ENCODE peak calls at places on chromosomes 6 and 20, in nine cellular contexts. V is iPS-NIHi11; M is NCI-H1092 treated with DMSO at 0.1 percent for 48 hours; C is AG09309; G is H9; E is stimulated activated CD4-positive, alpha-beta T cell treated with anti-CD3 and anti-CD28 coated beads, Interleukin-1b, Interleukin-23, amount 100 ng/mL, for 1 hour; F is glutamatergic neuron; X is AG08396; Q is AG04450. Z is an unnamed sample.

GRCh38 chr6:129184324-129184723 is 301.4 kb downstream of the LAMA2 start:
- DNase-seq in X (no peak), F (no peak), C (no peak), V (no peak), M (no peak), E (no peak), G (no peak), Q (no peak), Z (no peak)

GRCh38 chr20:44041001-44041400 is 126.3 kb downstream of the TOX2 start:
- DNase-seq in Q (no peak), M (no peak), V (no peak), F (no peak), G (no peak), E (no peak), C (no peak), X (no peak), Z (no peak)

GRCh38 chr20:32470940-32471339 is 112.8 kb downstream of the ASXL1 start:
- DNase-seq in X (no peak), V (no peak), Q (no peak), C (no peak), F (no peak), E (no peak), G (no peak), M (no peak), Z (no peak)

GRCh38 chr20:4633780-4634179 is 87.9 kb upstream of the PRND start:
- DNase-seq in G (no peak), M (no peak), V (no peak), C (peak), E (no peak), Q (peak), X (peak), F (no peak), Z (no peak)

GRCh38 chr20:42272516-42272915 is 654.3 kb upstream of the CHD6 start:
- DNase-seq in X (no peak), G (no peak), V (no peak), E (no peak), M (no peak), Q (no peak), C (no peak), F (no peak), Z (no peak)

GRCh38 chr20:47926731-47927130 is 141.4 kb upstream of the SULF2 start:
- DNase-seq in V (no peak), X (no peak), M (no peak), F (no peak), Q (no peak), G (no peak), E (no peak), C (no peak), Z (no peak)

GRCh38 chr6:37029249-37029959 is 23.9 kb downstream of the FGD2 start:
- DNase-seq in V (peak), E (no peak), C (peak), Q (peak), M (no peak), G (peak), F (peak), X (peak), Z (peak)

GRCh38 chr6:155212616-155213380 is 51.0 kb upstream of the CLDN20 start:
- DNase-seq in F (no peak), M (no peak), E (no peak), C (no peak), Q (no peak), V (no peak), X (no peak), G (no peak), Z (no peak)

GRCh38 chr6:39366875-39367618 is 44.5 kb upstream of the KCNK16 start:
- DNase-seq in F (no peak), G (no peak), X (no peak), C (no peak), E (no peak), Q (no peak), M (no peak), V (no peak), Z (no peak)

GRCh38 chr6:129498950-129499870 is 210.8 kb downstream of the ARHGAP18 start:
- DNase-seq in M (peak), F (no peak), X (no peak), Q (no peak), V (peak), E (no peak), G (no peak), C (no peak), Z (no peak)

GRCh38 chr6:44254201-44254956 is 2.9 kb downstream of the SLC35B2 start:
- DNase-seq in G (peak), F (no peak), E (no peak), M (no peak), V (no peak), X (no peak), Q (no peak), C (no peak), Z (peak)

GRCh38 chr6:44064089-44064947 is 62.9 kb downstream of the MRPL14 start:
- DNase-seq in C (peak), X (peak), V (no peak), G (no peak), M (no peak), F (no peak), Q (peak), E (no peak), Z (peak)

GRCh38 chr20:1330075-1330830 is 1.3 kb upstream of the SDCBP2 start:
- DNase-seq in E (no peak), X (no peak), Q (no peak), C (no peak), F (no peak), G (no peak), V (no peak), M (no peak), Z (no peak)

GRCh38 chr20:11807070-11807741 is 110.5 kb upstream of the BTBD3 start:
- DNase-seq in E (no peak), M (no peak), G (no peak), V (no peak), Q (peak), C (peak), F (no peak), X (peak), Z (no peak)

GRCh38 chr6:162177733-162178132 is 549.8 kb downstream of the PRKN start:
- DNase-seq in E (no peak), M (peak), F (no peak), Q (no peak), G (peak), V (peak), X (no peak), C (no peak), Z (peak)

GRCh38 chr20:9166153-9166780 is 97.4 kb downstream of the PLCB4 start:
- DNase-seq in V (no peak), C (no peak), F (no peak), M (no peak), E (no peak), Q (no peak), G (no peak), X (no peak), Z (no peak)

GRCh38 chr6:66568271-66568670 is 861.2 kb upstream of the EYS start:
- DNase-seq in V (no peak), G (peak), Q (no peak), F (no peak), M (no peak), X (no peak), C (no peak), E (no peak), Z (peak)

GRCh38 chr20:1299522-1299921 is 29.4 kb downstream of the SDCBP2 start:
- DNase-seq in F (no peak), E (no peak), Q (no peak), C (no peak), X (no peak), M (peak), G (peak), V (peak), Z (peak)

GRCh38 chr20:8007490-8007889 is 12.1 kb downstream of the TMX4 start:
- DNase-seq in F (no peak), X (no peak), Q (no peak), E (no peak), G (no peak), C (no peak), V (no peak), M (no peak), Z (no peak)

GRCh38 chr6:88641178-88641903 is 322.1 kb downstream of the RNGTT start:
- DNase-seq in E (no peak), F (no peak), X (no peak), Q (no peak), M (no peak), V (no peak), G (no peak), C (no peak), Z (no peak)

Z was measured in WERI-Rb-1.